ENCODE peak calls at places on chromosomes 4 and X, in ten cellular contexts. Z is thyroid gland, Q is MCF 10A, D is fibroblast of lung, M is hepatocyte, C is foreskin fibroblast, U is endothelial cell, F is bronchial epithelial cell, N is type B pancreatic cell, J is body of pancreas. W is an unnamed sample.

GRCh38 chr4:120225527-120225926 is 158.9 kb upstream of the MAD2L1 start:
- DNase-seq in Z (no peak), Q (no peak), D (no peak), M (peak), C (no peak), U (no peak), F (no peak), N (no peak), J (no peak), W (no peak)

GRCh38 chrX:13937370-13938052 is 92.2 kb downstream of the GEMIN8 start:
- DNase-seq in Z (no peak), Q (no peak), D (peak), M (no peak), C (peak), U (no peak), F (no peak), N (no peak), J (no peak), W (no peak)

GRCh38 chrX:120308558-120308957 is 2.7 kb downstream of the TMEM255A start:
- DNase-seq in Z (peak), Q (no peak), D (no peak), M (peak), C (peak), U (peak), F (no peak), N (no peak), J (no peak), W (no peak)

GRCh38 chr4:1237981-1238675 is 10.8 kb downstream of the CTBP1 start:
- DNase-seq in Z (peak), Q (no peak), D (no peak), M (no peak), C (no peak), U (no peak), F (no peak), N (no peak), J (no peak), W (no peak)

GRCh38 chr4:19030536-19030935 is 1009.0 kb upstream of the LCORL start:
- DNase-seq in Z (no peak), Q (no peak), D (no peak), M (no peak), C (no peak), U (no peak), F (no peak), N (no peak), J (no peak), W (no peak)

GRCh38 chr4:138772366-138772765 is 243.2 kb upstream of the NOCT start:
- DNase-seq in Z (no peak), Q (no peak), D (no peak), M (no peak), C (no peak), U (no peak), F (no peak), N (no peak), J (no peak), W (no peak)

GRCh38 chr4:108037884-108038283 is 48.2 kb downstream of the HADH start:
- DNase-seq in Z (no peak), Q (no peak), D (no peak), M (no peak), C (no peak), U (no peak), F (no peak), N (no peak), J (no peak), W (no peak)

GRCh38 chrX:19739683-19740082 is 147.7 kb downstream of the SH3KBP1 start:
- DNase-seq in Z (peak), Q (peak), D (peak), M (peak), C (peak), U (peak), F (peak), N (no peak), J (peak), W (no peak)

GRCh38 chr4:10460313-10461047 is 3.3 kb upstream of the ZNF518B start:
- DNase-seq in Z (no peak), Q (no peak), D (no peak), M (no peak), C (no peak), U (no peak), F (no peak), N (no peak), J (no peak), W (no peak)

GRCh38 chr4:34731045-34731444 is 1513.3 kb downstream of the ARAP2 start:
- DNase-seq in Z (no peak), Q (peak), D (peak), M (peak), C (peak), U (no peak), F (peak), N (no peak), J (no peak), W (no peak)

GRCh38 chr4:114879916-114880315 is 233.5 kb downstream of the NDST4 start:
- DNase-seq in Z (no peak), Q (no peak), D (no peak), M (no peak), C (no peak), U (no peak), F (no peak), N (no peak), J (no peak), W (no peak)

GRCh38 chrX:47751670-47752069 is 85.0 kb upstream of the ZNF81 start:
- DNase-seq in Z (peak), Q (peak), D (no peak), M (peak), C (peak), U (peak), F (peak), N (no peak), J (peak), W (no peak)

GRCh38 chr4:52966781-52967180 is 104.7 kb downstream of the RASL11B start:
- DNase-seq in Z (no peak), Q (no peak), D (no peak), M (no peak), C (peak), U (no peak), F (no peak), N (no peak), J (no peak), W (no peak)

GRCh38 chr4:107392951-107393350 is 327.1 kb downstream of the PAPSS1 start:
- DNase-seq in Z (no peak), Q (no peak), D (peak), M (peak), C (peak), U (no peak), F (peak), N (no peak), J (no peak), W (no peak)

GRCh38 chr4:98284640-98285046 is 23.5 kb downstream of the RAP1GDS1 start:
- DNase-seq in Z (no peak), Q (peak), D (no peak), M (peak), C (peak), U (no peak), F (peak), N (no peak), J (no peak), W (no peak)

GRCh38 chrX:635428-636192 is 5.0 kb downstream of the SHOX start:
- DNase-seq in Z (no peak), Q (no peak), D (no peak), M (no peak), C (peak), U (no peak), F (no peak), N (peak), J (no peak), W (peak)

GRCh38 chrX:53357799-53358530 is 64.5 kb downstream of the SMC1A start:
- DNase-seq in Z (peak), Q (no peak), D (peak), M (peak), C (peak), U (peak), F (no peak), N (no peak), J (peak), W (no peak)

GRCh38 chr4:32140636-32141035 is 1420.5 kb downstream of the PCDH7 start:
- DNase-seq in Z (no peak), Q (peak), D (peak), M (peak), C (peak), U (no peak), F (peak), N (no peak), J (no peak), W (no peak)

GRCh38 chr4:6123116-6123515 is 77.2 kb downstream of the JAKMIP1 start:
- DNase-seq in Z (no peak), Q (no peak), D (no peak), M (no peak), C (no peak), U (no peak), F (no peak), N (no peak), J (no peak), W (no peak)

GRCh38 chrX:76279007-76279406 is 106.1 kb downstream of the PBDC1 start:
- DNase-seq in Z (peak), Q (peak), D (peak), M (peak), C (peak), U (peak), F (peak), N (no peak), J (peak), W (no peak)

GRCh38 chrX:31265383-31265782 is 193.5 kb upstream of the FTHL17 start:
- DNase-seq in Z (no peak), Q (peak), D (no peak), M (no peak), C (no peak), U (no peak), F (no peak), N (no peak), J (peak), W (no peak)

GRCh38 chr4:86927843-86928395 is 6.9 kb upstream of the AFF1 start:
- DNase-seq in Z (no peak), Q (peak), D (peak), M (peak), C (peak), U (no peak), F (peak), N (no peak), J (no peak), W (no peak)

GRCh38 chr4:21130606-21131005 is 430.3 kb downstream of the PACRGL start:
- DNase-seq in Z (no peak), Q (no peak), D (no peak), M (no peak), C (no peak), U (no peak), F (no peak), N (no peak), J (no peak), W (no peak)

GRCh38 chr4:150695162-150695561 is 113.2 kb downstream of the MAB21L2 start:
- DNase-seq in Z (no peak), Q (no peak), D (no peak), M (no peak), C (no peak), U (no peak), F (no peak), N (no peak), J (no peak), W (no peak)

GRCh38 chr4:152094851-152095700 is 334.3 kb upstream of the GATB start:
- DNase-seq in Z (no peak), Q (peak), D (peak), M (no peak), C (peak), U (no peak), F (peak), N (no peak), J (no peak), W (no peak)

GRCh38 chr4:90025248-90025647 is 101.9 kb upstream of the CCSER1 start:
- DNase-seq in Z (no peak), Q (peak), D (peak), M (peak), C (peak), U (no peak), F (peak), N (no peak), J (no peak), W (no peak)

GRCh38 chr4:38014421-38014852 is 54.2 kb downstream of the PTTG2 start:
- DNase-seq in Z (no peak), Q (no peak), D (no peak), M (no peak), C (no peak), U (no peak), F (no peak), N (no peak), J (no peak), W (no peak)

GRCh38 chr4:73870778-73871177 is 1.6 kb downstream of the CXCL1 start:
- DNase-seq in Z (no peak), Q (no peak), D (peak), M (no peak), C (peak), U (no peak), F (peak), N (no peak), J (no peak), W (no peak)

GRCh38 chr4:73869130-73870055 is at the start of gene CXCL1:
- DNase-seq in Z (peak), Q (peak), D (no peak), M (peak), C (peak), U (peak), F (peak), N (no peak), J (peak), W (peak)

GRCh38 chr4:73868206-73869129 is 725 bp upstream of the CXCL1 start:
- DNase-seq in Z (no peak), Q (peak), D (peak), M (no peak), C (peak), U (no peak), F (peak), N (no peak), J (no peak), W (no peak)

GRCh38 chr4:73871911-73872310 is 2.7 kb downstream of the CXCL1 start:
- DNase-seq in Z (no peak), Q (peak), D (no peak), M (no peak), C (no peak), U (no peak), F (peak), N (no peak), J (no peak), W (no peak)

DNA sequence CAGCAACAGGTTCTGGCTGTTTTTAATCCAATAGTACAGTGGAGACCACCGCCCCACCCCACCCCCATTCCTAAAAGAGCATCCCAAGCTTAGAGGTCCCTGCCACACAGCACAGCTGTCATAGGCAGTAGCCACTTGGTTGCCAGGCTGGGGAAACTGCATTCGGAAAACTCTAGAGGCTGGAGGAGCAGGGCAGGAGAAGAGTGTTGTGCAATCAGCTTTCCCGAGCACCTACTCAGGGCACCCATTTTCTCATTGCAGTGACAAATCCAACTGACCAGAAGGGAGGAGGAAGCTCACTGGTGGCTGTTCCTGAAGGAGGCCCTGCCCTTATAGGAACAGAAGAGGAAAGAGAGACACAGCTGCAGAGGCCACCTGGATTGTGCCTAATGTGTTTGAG is 1.1 kb downstream of the CXCL1 start:
- DNase-seq in Z (no peak), Q (peak), D (no peak), M (no peak), C (no peak), U (no peak), F (peak), N (no peak), J (no peak), W (no peak)
- TF ChIP-seq CTCF in Z (no peak), Q (no peak), D (no peak), M (no peak), C (no peak), U (no peak), F (no peak), N (no peak), J (no peak), W (no peak)

GRCh38 chr4:8277356-8278008 is 7.9 kb downstream of the HTRA3 start:
- DNase-seq in Z (no peak), Q (no peak), D (no peak), M (no peak), C (no peak), U (no peak), F (no peak), N (no peak), J (no peak), W (no peak)
- TF ChIP-seq CTCF in Z (no peak), Q (no peak), D (no peak), M (no peak), C (no peak), U (no peak), F (no peak), N (no peak), J (no peak), W (no peak)

DNA sequence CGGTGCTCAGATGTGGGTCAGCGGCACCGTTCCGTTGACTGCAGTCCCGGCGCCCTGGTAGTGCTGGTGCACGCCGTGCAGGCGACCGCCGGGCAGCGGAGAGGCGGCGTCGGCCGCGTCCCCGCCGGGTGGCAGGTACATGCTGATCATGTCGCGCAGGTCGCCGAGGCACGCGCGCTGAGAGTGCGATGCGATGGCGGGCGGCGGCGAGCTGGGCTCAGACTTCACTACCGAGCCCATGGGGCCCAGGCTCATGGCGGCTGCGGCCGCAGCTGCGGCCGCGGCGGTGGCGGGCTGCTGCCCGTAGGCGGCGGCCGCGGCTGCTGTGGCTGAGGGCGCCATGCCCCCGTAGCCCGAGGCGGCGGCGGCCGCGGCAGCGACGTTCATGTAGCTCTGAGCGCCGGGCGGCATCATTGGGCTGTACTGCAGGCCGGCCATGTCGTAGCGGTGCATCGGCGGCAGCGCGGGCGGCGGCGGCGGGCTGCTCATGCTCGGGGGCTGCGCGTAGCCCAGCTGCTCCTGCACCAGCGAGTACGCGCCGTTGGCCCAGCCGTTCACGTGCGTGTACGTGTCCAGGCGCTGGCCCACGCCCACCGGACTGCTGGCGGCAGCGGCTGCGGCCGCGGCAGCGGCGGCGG is 1.0 kb downstream of the SOX3 start:
- DNase-seq in Z (peak), Q (no peak), D (no peak), M (peak), C (peak), U (no peak), F (no peak), N (no peak), J (peak), W (no peak)
- TF ChIP-seq CTCF in Z (no peak), Q (no peak), D (no peak), M (no peak), C (no peak), U (no peak), F (no peak), N (peak), J (no peak), W (no peak)

DNA sequence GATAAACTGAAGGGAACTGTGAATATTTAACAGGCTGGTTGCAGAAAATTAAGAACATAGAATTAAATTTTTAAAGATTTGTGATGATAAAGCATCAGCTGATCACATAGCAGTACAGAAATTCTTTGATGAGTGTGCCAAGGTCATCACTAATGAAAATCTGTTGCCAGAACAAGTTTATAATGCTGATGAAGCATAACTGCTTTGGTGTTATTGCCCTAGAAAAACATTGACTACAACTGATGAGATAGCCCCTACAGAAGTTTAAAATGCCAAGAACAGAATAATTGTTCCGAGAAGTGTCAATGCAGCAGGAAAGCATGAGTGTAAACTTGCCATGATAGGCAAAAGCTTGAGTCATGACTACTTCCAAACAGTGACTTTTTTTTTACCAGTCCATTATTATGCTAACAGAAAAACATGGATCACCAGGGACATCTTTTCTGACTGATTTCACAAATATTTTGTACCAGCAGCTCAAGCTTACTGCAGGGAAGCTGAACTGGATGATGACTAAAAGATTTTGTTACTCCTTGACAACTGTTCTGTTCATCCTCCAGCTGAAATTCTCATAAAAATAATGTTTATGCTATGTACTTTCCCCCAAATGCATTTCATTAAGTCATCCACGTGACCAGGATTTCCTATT is 1136.6 kb downstream of the FAT4 start:
- DNase-seq in Z (no peak), Q (no peak), D (no peak), M (no peak), C (peak), U (no peak), F (peak), N (no peak), J (no peak), W (no peak)
- TF ChIP-seq CTCF in Z (no peak), Q (no peak), D (no peak), M (no peak), C (no peak), U (no peak), F (no peak), N (no peak), J (no peak), W (no peak)

DNA sequence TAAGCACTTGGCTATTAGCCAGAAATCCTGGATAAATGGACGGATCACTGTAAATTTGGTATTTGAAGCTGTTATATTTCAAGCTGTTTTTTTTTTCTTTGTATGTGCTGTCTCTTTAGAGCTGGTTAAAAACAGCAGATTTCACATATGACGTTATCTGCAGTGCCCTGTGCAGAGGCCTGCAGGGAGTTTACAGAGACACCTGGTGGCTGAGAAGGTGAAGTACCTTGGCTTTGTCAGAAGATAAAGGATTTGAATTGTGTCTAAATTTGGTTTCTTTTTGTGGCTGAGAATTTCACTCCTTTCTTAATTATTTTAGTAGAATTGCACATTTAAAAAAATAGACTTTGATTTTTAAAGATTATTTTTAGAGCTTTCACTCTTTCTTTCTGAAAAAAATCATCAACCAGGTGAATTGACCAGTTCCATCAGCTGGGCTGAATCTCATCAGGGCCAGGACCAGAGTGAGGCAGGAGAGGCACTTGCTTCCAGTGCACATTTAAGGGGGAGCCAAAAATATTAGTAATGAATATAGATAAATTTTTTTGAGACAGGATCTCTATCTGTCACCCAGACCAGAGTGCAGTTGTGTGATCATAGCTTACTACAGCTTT is 9.6 kb upstream of the CHRNA9 start:
- DNase-seq in Z (peak), Q (peak), D (peak), M (peak), C (peak), U (peak), F (peak), N (no peak), J (peak), W (no peak)
- TF ChIP-seq CTCF in Z (peak), Q (peak), D (peak), M (peak), C (peak), U (peak), F (peak), N (peak), J (peak), W (peak)